ENCODE peak calls at places on chromosomes 12 and 14, in eight cellular contexts. H, M, R, A, X, P, F and W are unnamed samples.

GRCh38 chr14:88937706-88938105 is 113.3 kb downstream of the TTC8 start:
- DNase-seq in H (no peak), M (no peak), R (no peak), A (no peak), X (no peak), P (no peak), F (no peak), W (no peak)

GRCh38 chr14:104686624-104687517 is 2.5 kb upstream of the INF2 start:
- DNase-seq in H (peak), M (no peak), R (peak), A (no peak), X (no peak), P (no peak), F (peak), W (no peak)

GRCh38 chr12:48002179-48002601 is 2.1 kb downstream of the COL2A1 start:
- DNase-seq in H (no peak), M (no peak), R (no peak), A (no peak), X (no peak), P (no peak), F (no peak), W (no peak)

GRCh38 chr12:12521044-12521485 is 41.6 kb downstream of the DUSP16 start:
- DNase-seq in H (no peak), M (no peak), R (no peak), A (no peak), X (no peak), P (no peak), F (no peak), W (no peak)

GRCh38 chr12:1864456-1864855 is 44.1 kb downstream of the LRTM2 start:
- DNase-seq in H (no peak), M (no peak), R (no peak), A (no peak), X (no peak), P (no peak), F (no peak), W (no peak)

GRCh38 chr12:12194206-12194605 is 72.6 kb downstream of the LRP6 start:
- DNase-seq in H (no peak), M (no peak), R (no peak), A (no peak), X (no peak), P (no peak), F (no peak), W (peak)

GRCh38 chr12:83136421-83136820 is 449.7 kb downstream of the TMTC2 start:
- DNase-seq in H (no peak), M (no peak), R (no peak), A (no peak), X (no peak), P (no peak), F (no peak), W (no peak)

GRCh38 chr12:6961695-6962284 is 8.7 kb downstream of the PHB2 start:
- DNase-seq in H (peak), M (peak), R (peak), A (no peak), X (peak), P (no peak), F (no peak), W (no peak)

GRCh38 chr14:104705340-104706047 is 16.1 kb downstream of the INF2 start:
- DNase-seq in H (no peak), M (no peak), R (no peak), A (no peak), X (no peak), P (no peak), F (no peak), W (no peak)

GRCh38 chr14:101599234-101599885 is 38.1 kb downstream of the DIO3 start:
- DNase-seq in H (no peak), M (no peak), R (no peak), A (no peak), X (no peak), P (peak), F (peak), W (no peak)

GRCh38 chr14:66038214-66038977 is 447.8 kb upstream of the CCDC196 start:
- DNase-seq in H (no peak), M (no peak), R (no peak), A (peak), X (peak), P (no peak), F (no peak), W (peak)

GRCh38 chr14:68947802-68948201 is 31.3 kb downstream of the ACTN1 start:
- DNase-seq in H (peak), M (peak), R (peak), A (no peak), X (peak), P (no peak), F (no peak), W (no peak)

GRCh38 chr12:93459992-93460391 is 7.3 kb upstream of the MRPL42 start:
- DNase-seq in H (no peak), M (no peak), R (no peak), A (no peak), X (no peak), P (no peak), F (no peak), W (no peak)

GRCh38 chr12:21879312-21879711 is 61.9 kb downstream of the ABCC9 start:
- DNase-seq in H (no peak), M (no peak), R (no peak), A (no peak), X (no peak), P (no peak), F (no peak), W (no peak)

GRCh38 chr14:66381765-66382164 is 104.4 kb upstream of the CCDC196 start:
- DNase-seq in H (no peak), M (no peak), R (no peak), A (no peak), X (no peak), P (no peak), F (no peak), W (no peak)

GRCh38 chr14:97350894-97351713 is 553.9 kb downstream of the VRK1 start:
- DNase-seq in H (no peak), M (no peak), R (no peak), A (no peak), X (no peak), P (no peak), F (no peak), W (no peak)

GRCh38 chr12:88753074-88753473 is 172.8 kb upstream of the KITLG start:
- DNase-seq in H (no peak), M (no peak), R (no peak), A (no peak), X (peak), P (no peak), F (no peak), W (peak)

GRCh38 chr12:18546399-18546798 is 191.4 kb downstream of the PLCZ1 start:
- DNase-seq in H (no peak), M (no peak), R (no peak), A (no peak), X (peak), P (no peak), F (no peak), W (peak)

GRCh38 chr12:6775775-6776174 is 3.5 kb downstream of the LAG3 start:
- DNase-seq in H (no peak), M (no peak), R (no peak), A (no peak), X (no peak), P (no peak), F (no peak), W (no peak)

DNA sequence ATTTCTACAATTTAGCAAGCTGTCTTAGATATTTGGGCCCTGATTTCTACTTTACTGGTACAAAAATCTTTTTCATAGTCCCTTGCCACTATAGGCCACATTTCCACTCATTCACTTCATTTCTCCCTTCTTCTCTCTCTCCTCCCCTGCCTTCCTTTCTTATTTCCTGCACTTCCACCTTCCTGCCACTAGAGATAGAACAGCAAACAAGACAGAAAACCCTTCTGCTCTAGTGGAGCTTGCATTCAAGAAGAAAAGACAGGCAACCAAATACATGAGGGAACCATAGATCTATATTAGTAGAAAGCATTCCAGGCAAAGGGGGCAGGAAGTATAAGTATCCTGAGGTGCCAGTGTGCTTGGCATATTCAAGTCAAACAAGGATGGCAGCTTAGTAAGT is 623.5 kb downstream of the FLRT2 start:
- DNase-seq in H (no peak), M (no peak), R (no peak), A (no peak), X (no peak), P (no peak), F (no peak), W (no peak)
- TF ChIP-seq CTCF in H (no peak), M (peak), R (no peak), A (peak), X (no peak), P (no peak), F (no peak), W (peak)

DNA sequence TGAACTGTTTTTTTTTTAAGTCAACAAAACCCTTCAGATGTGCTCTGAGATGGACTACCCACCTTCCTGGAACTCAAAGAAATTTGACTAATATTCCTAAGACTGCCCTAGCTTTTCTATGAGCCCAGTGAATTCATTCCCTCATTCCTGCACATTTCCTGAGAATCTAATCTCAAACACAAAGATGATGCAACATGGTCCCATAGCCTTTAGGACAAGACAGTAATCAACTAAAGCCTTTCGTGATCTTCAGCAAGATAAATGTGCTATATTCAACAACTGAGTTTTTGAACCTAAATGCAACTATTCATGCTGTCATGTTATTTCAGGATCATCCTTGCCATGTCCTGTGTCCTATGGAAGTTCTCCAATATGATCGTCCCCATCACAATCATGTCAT is 5.0 kb downstream of the SETD3 start:
- DNase-seq in H (no peak), M (no peak), R (no peak), A (no peak), X (peak), P (no peak), F (no peak), W (no peak)
- TF ChIP-seq CTCF in H (no peak), M (no peak), R (no peak), A (no peak), X (no peak), P (no peak), F (no peak), W (no peak)

DNA sequence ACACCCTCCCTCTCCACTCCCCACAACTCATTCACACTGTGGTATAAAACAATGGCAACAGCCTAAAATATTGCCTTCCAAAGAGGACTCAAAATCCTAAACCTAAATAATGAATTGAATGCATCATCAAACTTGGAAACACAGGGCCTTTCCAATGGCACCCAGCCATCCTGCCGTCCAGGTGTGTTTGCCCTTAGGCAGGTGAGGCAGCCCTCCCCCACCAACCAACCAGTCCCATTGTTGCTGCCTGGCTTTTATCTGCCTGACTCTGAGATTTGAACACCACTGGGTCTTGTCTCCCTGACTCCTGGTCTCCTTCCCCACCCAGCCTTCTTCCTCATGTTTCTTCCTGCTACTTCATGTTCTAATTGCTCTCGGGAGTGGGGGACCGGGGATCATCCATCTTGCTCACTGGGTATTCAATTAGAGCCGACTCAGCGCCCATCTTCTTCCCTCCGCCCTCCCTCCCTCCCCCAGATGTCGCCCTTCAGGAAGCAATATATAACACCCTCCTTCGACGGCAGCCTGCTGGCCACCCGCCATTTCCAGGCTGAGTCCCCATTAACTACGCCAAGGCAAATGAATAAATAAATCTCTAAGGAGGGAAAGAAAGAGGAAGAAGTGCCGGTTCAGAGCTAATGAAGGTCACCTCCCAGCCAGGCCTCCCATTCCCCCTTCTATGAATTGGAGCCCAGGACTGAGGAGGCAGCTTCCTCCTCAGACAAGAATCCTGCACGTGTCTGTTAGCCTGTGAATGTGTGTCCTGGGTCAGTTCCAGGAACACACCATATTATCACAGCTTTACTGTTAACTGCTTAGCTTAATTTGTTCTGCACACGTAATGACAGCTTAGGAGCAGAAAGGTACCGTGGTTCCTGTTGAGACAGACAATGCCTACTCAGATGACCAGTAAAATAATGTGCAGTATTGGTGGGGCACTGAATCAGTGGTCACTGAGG is 36.2 kb upstream of the NTF3 start:
- DNase-seq in H (no peak), M (no peak), R (peak), A (no peak), X (no peak), P (no peak), F (no peak), W (no peak)
- TF ChIP-seq CTCF in H (no peak), M (no peak), R (no peak), A (no peak), X (no peak), P (no peak), F (no peak), W (no peak)

DNA sequence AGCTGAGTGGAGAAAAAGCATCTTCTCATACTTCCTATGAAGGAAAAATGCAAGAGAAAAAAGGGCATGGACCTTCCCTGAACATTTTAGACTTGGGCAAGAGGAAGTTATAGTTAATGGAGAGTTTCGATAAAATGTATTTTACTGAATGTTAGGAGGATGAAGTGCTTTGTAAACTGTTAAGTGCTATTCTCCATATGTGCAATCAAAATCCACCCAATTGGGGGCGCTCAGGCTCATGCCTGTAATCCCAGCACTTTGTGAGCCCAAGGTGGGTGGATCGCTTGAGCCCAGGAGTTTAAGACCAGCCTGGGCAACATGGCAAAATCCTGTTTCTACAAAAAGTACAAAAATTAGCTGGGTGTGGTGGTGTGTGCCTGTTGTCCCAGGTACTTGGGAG is 1.9 kb upstream of the CNPY2 start:
- DNase-seq in H (no peak), M (no peak), R (no peak), A (no peak), X (no peak), P (no peak), F (no peak), W (no peak)
- TF ChIP-seq CTCF in H (no peak), M (peak), R (no peak), A (no peak), X (no peak), P (no peak), F (no peak), W (no peak)

DNA sequence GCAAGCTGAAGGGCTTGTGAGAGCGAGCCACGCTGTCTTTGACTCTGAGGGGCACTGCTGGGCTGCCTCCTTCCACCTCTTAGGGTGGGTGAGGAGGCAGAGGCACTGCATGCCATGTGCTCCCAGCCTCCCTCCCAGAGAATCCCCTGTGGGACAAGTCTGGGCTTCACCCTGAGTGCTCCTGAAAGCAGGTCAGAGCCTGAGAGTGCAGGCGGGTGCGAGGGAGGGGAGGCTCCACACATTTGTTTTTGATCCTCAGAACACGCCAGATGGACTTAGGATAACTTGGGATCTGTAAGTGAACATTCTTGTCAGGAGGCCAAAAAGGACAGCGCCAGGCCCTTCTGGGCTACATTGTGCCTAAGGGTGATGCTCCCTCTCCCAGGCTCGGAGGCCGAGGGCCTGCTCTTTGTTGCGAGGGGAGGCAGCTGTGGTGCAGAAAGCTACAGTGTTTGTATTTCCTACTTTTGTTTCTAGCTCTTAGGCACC is 155.4 kb downstream of the TMX1 start:
- DNase-seq in H (no peak), M (peak), R (peak), A (peak), X (peak), P (peak), F (peak), W (no peak)
- TF ChIP-seq CTCF in H (no peak), M (peak), R (no peak), A (no peak), X (no peak), P (no peak), F (no peak), W (no peak)

DNA sequence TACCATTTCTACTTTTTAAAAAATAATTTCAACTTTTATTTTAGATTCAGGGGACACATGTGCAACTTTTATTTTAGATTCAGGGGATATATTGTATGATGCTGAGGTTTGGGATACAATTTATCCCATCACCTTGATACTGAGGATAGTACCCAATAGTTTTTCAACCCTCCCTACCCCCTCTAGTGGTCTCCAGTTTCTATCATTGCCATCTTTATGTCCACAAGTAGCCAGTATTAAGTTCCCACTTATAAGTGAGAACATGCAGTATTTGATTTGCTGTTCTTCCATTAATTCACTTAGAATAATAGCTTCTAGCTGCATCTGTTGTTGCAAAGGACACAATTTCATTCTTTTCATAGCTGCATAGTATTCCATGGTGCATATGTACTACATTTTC is 162.5 kb downstream of the ANKS1B start:
- DNase-seq in H (no peak), M (no peak), R (no peak), A (no peak), X (no peak), P (no peak), F (no peak), W (no peak)
- TF ChIP-seq CTCF in H (no peak), M (no peak), R (no peak), A (peak), X (no peak), P (no peak), F (no peak), W (no peak)

GRCh38 chr12:129193263-129193871 is 340.1 kb downstream of the GLT1D1 start:
- DNase-seq in H (no peak), M (peak), R (peak), A (no peak), X (no peak), P (no peak), F (no peak), W (no peak)
- TF ChIP-seq CTCF in H (no peak), M (peak), R (peak), A (peak), X (peak), P (peak), F (peak), W (peak)

GRCh38 chr14:91417983-91418386 is 365 bp upstream of the CCDC88C start:
- DNase-seq in H (no peak), M (peak), R (no peak), A (no peak), X (no peak), P (no peak), F (no peak), W (no peak)

GRCh38 chr14:91415794-91416743 is 1.6 kb downstream of the CCDC88C start:
- DNase-seq in H (no peak), M (no peak), R (no peak), A (no peak), X (no peak), P (no peak), F (no peak), W (no peak)

GRCh38 chr14:91418387-91419043 is 895 bp upstream of the CCDC88C start:
- DNase-seq in H (no peak), M (peak), R (peak), A (no peak), X (peak), P (peak), F (peak), W (no peak)

GRCh38 chr14:91417134-91417982 is at the start of gene CCDC88C:
- DNase-seq in H (no peak), M (peak), R (peak), A (no peak), X (no peak), P (peak), F (no peak), W (no peak)

GRCh38 chr14:91416744-91417133 is 881 bp downstream of the CCDC88C start:
- DNase-seq in H (no peak), M (no peak), R (peak), A (no peak), X (no peak), P (no peak), F (no peak), W (no peak)
- TF ChIP-seq CTCF in H (no peak), M (no peak), R (no peak), A (no peak), X (no peak), P (no peak), F (no peak), W (no peak)

GRCh38 chr14:87081004-87081403 is 912.0 kb downstream of the GALC start:
- DNase-seq in H (no peak), M (no peak), R (no peak), A (no peak), X (no peak), P (no peak), F (no peak), W (no peak)
- TF ChIP-seq CTCF in H (no peak), M (no peak), R (no peak), A (no peak), X (no peak), P (no peak), F (no peak), W (no peak)

DNA sequence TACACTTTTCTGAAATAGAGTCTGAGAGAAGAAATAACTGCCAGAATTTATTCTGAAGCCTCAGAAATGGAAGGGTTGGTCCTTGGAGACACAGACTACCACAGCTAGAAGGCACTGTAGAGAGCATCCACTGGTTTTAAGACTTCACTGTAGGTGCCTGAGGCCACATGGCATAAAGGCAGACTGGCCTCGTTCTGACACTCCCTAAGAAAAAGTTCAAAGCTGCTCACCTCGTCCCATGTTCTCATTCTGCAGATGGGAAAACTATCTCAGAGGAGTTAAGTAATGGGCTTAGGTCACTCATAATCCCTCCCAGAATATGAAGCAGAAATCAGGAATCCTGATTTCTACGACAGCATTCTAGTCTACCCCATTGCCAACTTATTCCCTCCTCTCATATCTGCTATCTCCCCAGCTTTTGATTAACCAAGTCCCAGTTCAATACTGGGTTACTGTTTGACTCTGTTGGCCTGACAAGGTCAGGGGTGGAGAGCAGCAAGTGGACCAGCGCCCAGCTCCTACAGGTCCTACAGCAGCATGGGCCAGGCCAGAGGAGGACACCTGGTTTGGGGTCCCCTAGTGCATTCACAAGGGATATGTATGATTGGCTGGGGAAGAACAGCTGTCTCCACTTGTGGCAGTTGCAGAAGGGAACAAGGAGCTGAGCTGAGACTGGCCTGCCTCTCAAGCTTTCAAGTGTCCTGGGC is 3.7 kb downstream of the ITGA5 start:
- DNase-seq in H (no peak), M (no peak), R (no peak), A (no peak), X (no peak), P (no peak), F (no peak), W (no peak)
- TF ChIP-seq CTCF in H (no peak), M (no peak), R (no peak), A (no peak), X (no peak), P (no peak), F (no peak), W (no peak)